ENCODE peak calls at places on chromosomes 7 and 10, in ten cellular contexts. N is GM04504; I is stimulated activated CD8-positive, alpha-beta memory T cell treated with anti-CD3 and anti-CD28 coated beads, Interleukin-12 subunit alpha, Interleukin-12 subunit beta, amount 100 ng/mL, for 4 hours; A is stimulated activated CD4-positive, alpha-beta T cell treated with anti-CD3 and anti-CD28 coated beads, Interleukin-12 subunit alpha, Interleukin-12 subunit beta, amount 100 ng/mL, for 4 hours; D is hypothalamus; J is activated CD4-positive, alpha-beta T cell treated with anti-CD3 and anti-CD28 coated beads, Interleukin-2, amount 50 U/mL, for 48 hours; P is EL; M is T-helper 1 cell; Z is stomach; H is suprapubic skin. W is an unnamed sample.

GRCh38 chr7:20795881-20796280 is 9.2 kb upstream of the SP8 start:
- DNase-seq in P (no peak), J (no peak), A (no peak), N (no peak), H (no peak), Z (no peak), I (no peak), D (no peak), M (no peak), W (no peak)

GRCh38 chr7:34762769-34763168 is 104.8 kb downstream of the NPSR1 start:
- DNase-seq in I (no peak), P (peak), D (no peak), A (no peak), H (no peak), M (no peak), N (no peak), Z (no peak), J (no peak), W (no peak)

GRCh38 chr10:13453896-13454295 is 74.9 kb downstream of the BEND7 start:
- DNase-seq in P (no peak), J (peak), H (no peak), N (no peak), M (peak), D (no peak), A (peak), I (no peak), Z (no peak), W (no peak)

GRCh38 chr10:103745264-103746247 is 109.8 kb downstream of the SH3PXD2A start:
- DNase-seq in Z (no peak), J (peak), M (peak), P (peak), A (peak), I (peak), N (no peak), D (no peak), H (no peak), W (no peak)

GRCh38 chr7:96178581-96178980 is 143.3 kb downstream of the SLC25A13 start:
- DNase-seq in Z (no peak), M (no peak), J (no peak), P (peak), A (no peak), D (no peak), N (no peak), H (no peak), I (no peak), W (no peak)

GRCh38 chr10:102461187-102462054 is 10.1 kb upstream of the C10orf95 start:
- DNase-seq in H (peak), D (peak), A (peak), N (peak), P (peak), I (peak), Z (peak), M (peak), J (peak), W (peak)

GRCh38 chr7:50293509-50294179 is 10.9 kb upstream of the IKZF1 start:
- DNase-seq in A (no peak), P (no peak), N (no peak), Z (no peak), J (no peak), H (no peak), D (no peak), I (no peak), M (no peak), W (no peak)

GRCh38 chr7:115635367-115635766 is 395.2 kb downstream of the TFEC start:
- DNase-seq in H (no peak), P (no peak), Z (no peak), N (peak), D (no peak), J (no peak), A (no peak), I (no peak), M (no peak), W (peak)

GRCh38 chr7:102390697-102391484 is 5.3 kb upstream of the PRKRIP1 start:
- DNase-seq in P (peak), M (peak), N (peak), D (peak), H (peak), A (peak), J (peak), I (peak), Z (peak), W (peak)

GRCh38 chr10:129104266-129105045 is 362.6 kb upstream of the MGMT start:
- DNase-seq in D (no peak), M (no peak), A (no peak), J (no peak), H (no peak), N (no peak), P (no peak), I (no peak), Z (no peak), W (no peak)

GRCh38 chr10:86757110-86757790 is 831 bp downstream of the BMPR1A start:
- DNase-seq in Z (peak), P (peak), H (no peak), A (peak), J (peak), N (no peak), D (no peak), M (no peak), I (peak), W (peak)

GRCh38 chr10:102262744-102263370 is 17.5 kb downstream of the GBF1 start:
- DNase-seq in P (no peak), J (no peak), M (no peak), I (no peak), A (no peak), H (no peak), Z (no peak), N (no peak), D (no peak), W (no peak)

GRCh38 chr7:117259626-117260025 is 63.2 kb downstream of the WNT2 start:
- DNase-seq in Z (no peak), I (no peak), P (peak), M (no peak), A (no peak), J (no peak), N (peak), D (no peak), H (no peak), W (peak)

GRCh38 chr7:138854115-138854645 is 56.2 kb upstream of the ATP6V0A4 start:
- DNase-seq in H (no peak), J (no peak), P (no peak), Z (no peak), N (no peak), D (no peak), I (no peak), A (no peak), M (no peak), W (no peak)

GRCh38 chr7:37956791-37957190 is 36.4 kb downstream of the EPDR1 start:
- DNase-seq in I (no peak), N (no peak), M (no peak), Z (no peak), D (no peak), A (no peak), P (no peak), H (no peak), J (no peak), W (no peak)

GRCh38 chr10:104574470-104575213 is 66.4 kb upstream of the SORCS3 start:
- DNase-seq in I (no peak), Z (no peak), D (no peak), M (no peak), H (no peak), N (no peak), A (no peak), P (no peak), J (no peak), W (no peak)

GRCh38 chr7:30036220-30036619 is 8.0 kb downstream of the PLEKHA8 start:
- DNase-seq in D (no peak), A (no peak), I (no peak), M (no peak), N (no peak), J (no peak), H (no peak), P (no peak), Z (no peak), W (no peak)

GRCh38 chr7:98464558-98464940 is 63.7 kb upstream of the BAIAP2L1 start:
- DNase-seq in N (no peak), D (no peak), H (no peak), J (no peak), P (no peak), I (no peak), M (no peak), A (no peak), Z (no peak), W (no peak)

GRCh38 chr10:62109532-62110293 is 158.9 kb downstream of the RTKN2 start:
- DNase-seq in P (no peak), Z (no peak), J (no peak), A (no peak), M (no peak), H (no peak), N (no peak), I (no peak), D (no peak), W (no peak)

GRCh38 chr7:18496336-18496700 is 769 bp downstream of the HDAC9 start:
- DNase-seq in Z (no peak), D (no peak), N (no peak), A (no peak), H (no peak), M (no peak), I (no peak), J (no peak), P (no peak), W (no peak)

GRCh38 chr10:103442031-103442461 is 10.1 kb downstream of the CALHM2 start:
- DNase-seq in A (no peak), P (peak), Z (no peak), I (no peak), D (no peak), H (no peak), J (no peak), M (no peak), N (no peak), W (no peak)

GRCh38 chr7:123935436-123936381 is 10.7 kb downstream of the SPAM1 start:
- DNase-seq in A (no peak), P (no peak), M (no peak), N (no peak), J (no peak), I (no peak), Z (no peak), H (no peak), D (no peak), W (no peak)

GRCh38 chr10:32350811-32351342 is 3.9 kb upstream of the EPC1 start:
- DNase-seq in A (no peak), Z (no peak), P (no peak), M (no peak), H (no peak), I (no peak), D (no peak), J (no peak), N (no peak), W (no peak)

GRCh38 chr10:79019441-79019840 is 49.3 kb upstream of the ZMIZ1 start:
- DNase-seq in N (no peak), I (no peak), A (no peak), P (no peak), J (no peak), D (no peak), Z (no peak), M (no peak), H (peak), W (no peak)

GRCh38 chr7:31368620-31369019 is 28.1 kb upstream of the NEUROD6 start:
- DNase-seq in N (no peak), P (no peak), Z (no peak), H (no peak), A (no peak), I (no peak), J (no peak), M (no peak), D (no peak), W (no peak)

GRCh38 chr7:52777423-52777822 is 258.0 kb upstream of the POM121L12 start:
- DNase-seq in I (no peak), A (no peak), D (no peak), J (no peak), Z (no peak), N (no peak), H (no peak), P (no peak), M (no peak), W (no peak)

GRCh38 chr10:92011560-92012214 is 88.1 kb downstream of the BTAF1 start:
- DNase-seq in A (no peak), D (no peak), J (no peak), P (peak), H (no peak), N (peak), I (no peak), Z (no peak), M (peak), W (peak)

GRCh38 chr10:99431190-99431549 is 746 bp upstream of the GOT1 start:
- DNase-seq in M (no peak), I (no peak), A (no peak), H (peak), N (peak), Z (peak), D (peak), J (peak), P (peak), W (peak)

W was measured in AG10803.